ENCODE peak calls at places on chromosomes 2 and 18, in five cellular contexts. One of them, this sample, is unnamed.

GRCh38 chr2:21330786-21331391 is 207.1 kb downstream of the TDRD15 start:
- DNase-seq in substantia nigra: no peak
- DNase-seq in GM12878: no peak
- DNase-seq in heart right ventricle: no peak
- DNase-seq in endothelial cell: no peak
- DNase-seq in this sample: no peak

GRCh38 chr2:181465686-181466375 is 8.6 kb downstream of the ITGA4 start:
- DNase-seq in endothelial cell: no peak
- DNase-seq in GM12878: no peak
- DNase-seq in substantia nigra: no peak
- DNase-seq in heart right ventricle: no peak
- DNase-seq in this sample: peak

GRCh38 chr2:46983065-46983801 is 67.6 kb upstream of the MCFD2 start:
- DNase-seq in substantia nigra: no peak
- DNase-seq in GM12878: peak
- DNase-seq in heart right ventricle: no peak
- DNase-seq in endothelial cell: no peak
- DNase-seq in this sample: peak

GRCh38 chr2:54936766-54937165 is 113.5 kb downstream of the RTN4 start:
- DNase-seq in GM12878: no peak
- DNase-seq in substantia nigra: no peak
- DNase-seq in endothelial cell: no peak
- DNase-seq in heart right ventricle: no peak
- DNase-seq in this sample: no peak

GRCh38 chr2:160371251-160372009 is 122.2 kb downstream of the RBMS1 start:
- DNase-seq in heart right ventricle: peak
- DNase-seq in endothelial cell: peak
- DNase-seq in substantia nigra: no peak
- DNase-seq in GM12878: no peak
- DNase-seq in this sample: peak

GRCh38 chr18:79962835-79963657 is 1.4 kb upstream of the HSBP1L1 start:
- DNase-seq in heart right ventricle: no peak
- DNase-seq in endothelial cell: no peak
- DNase-seq in GM12878: peak
- DNase-seq in substantia nigra: no peak
- DNase-seq in this sample: no peak

GRCh38 chr2:170716851-170717598 is 1.9 kb downstream of the SP5 start:
- DNase-seq in heart right ventricle: no peak
- DNase-seq in GM12878: no peak
- DNase-seq in endothelial cell: peak
- DNase-seq in substantia nigra: no peak
- DNase-seq in this sample: peak

GRCh38 chr18:48599391-48599790 is 60.6 kb downstream of the CTIF start:
- DNase-seq in substantia nigra: no peak
- DNase-seq in heart right ventricle: no peak
- DNase-seq in GM12878: no peak
- DNase-seq in endothelial cell: no peak
- DNase-seq in this sample: no peak

GRCh38 chr18:62420513-62421209 is 95.6 kb downstream of the TNFRSF11A start:
- DNase-seq in endothelial cell: no peak
- DNase-seq in heart right ventricle: no peak
- DNase-seq in substantia nigra: no peak
- DNase-seq in GM12878: peak
- DNase-seq in this sample: peak

GRCh38 chr18:47883771-47884413 is 46.6 kb downstream of the SMAD2 start:
- DNase-seq in substantia nigra: no peak
- DNase-seq in GM12878: no peak
- DNase-seq in endothelial cell: no peak
- DNase-seq in heart right ventricle: peak
- DNase-seq in this sample: peak

GRCh38 chr2:44844651-44845270 is 96.7 kb upstream of the SIX3 start:
- DNase-seq in substantia nigra: no peak
- DNase-seq in GM12878: no peak
- DNase-seq in endothelial cell: no peak
- DNase-seq in heart right ventricle: no peak
- DNase-seq in this sample: peak

GRCh38 chr2:27378096-27378808 is 2.3 kb downstream of the ZNF513 start:
- DNase-seq in substantia nigra: no peak
- DNase-seq in endothelial cell: no peak
- DNase-seq in heart right ventricle: no peak
- DNase-seq in GM12878: no peak
- DNase-seq in this sample: no peak

GRCh38 chr2:28896906-28897305 is 2.4 kb downstream of the WDR43 start:
- DNase-seq in substantia nigra: no peak
- DNase-seq in heart right ventricle: no peak
- DNase-seq in endothelial cell: no peak
- DNase-seq in GM12878: no peak
- DNase-seq in this sample: peak

GRCh38 chr2:204187513-204188088 is 251.0 kb downstream of the ICOS start:
- DNase-seq in heart right ventricle: no peak
- DNase-seq in endothelial cell: no peak
- DNase-seq in GM12878: no peak
- DNase-seq in substantia nigra: no peak
- DNase-seq in this sample: no peak

GRCh38 chr2:66495788-66496640 is 61.1 kb downstream of the MEIS1 start:
- DNase-seq in substantia nigra: no peak
- DNase-seq in heart right ventricle: peak
- DNase-seq in GM12878: no peak
- DNase-seq in endothelial cell: no peak
- DNase-seq in this sample: peak

GRCh38 chr18:9838144-9838877 is 47.5 kb upstream of the TXNDC2 start:
- DNase-seq in endothelial cell: no peak
- DNase-seq in heart right ventricle: peak
- DNase-seq in substantia nigra: no peak
- DNase-seq in GM12878: no peak
- DNase-seq in this sample: no peak

GRCh38 chr2:1676091-1676912 is 68.0 kb downstream of the PXDN start:
- DNase-seq in GM12878: no peak
- DNase-seq in heart right ventricle: no peak
- DNase-seq in substantia nigra: no peak
- DNase-seq in endothelial cell: no peak
- DNase-seq in this sample: no peak

GRCh38 chr18:31162419-31162793 is 250 bp downstream of the DSC1 start:
- DNase-seq in substantia nigra: no peak
- DNase-seq in GM12878: no peak
- DNase-seq in endothelial cell: no peak
- DNase-seq in heart right ventricle: no peak
- DNase-seq in this sample: no peak

GRCh38 chr18:60446821-60447220 is 74.2 kb upstream of the MC4R start:
- DNase-seq in GM12878: no peak
- DNase-seq in substantia nigra: no peak
- DNase-seq in heart right ventricle: no peak
- DNase-seq in endothelial cell: no peak
- DNase-seq in this sample: peak

GRCh38 chr2:237774811-237775553 is 23.6 kb upstream of the RBM44 start:
- DNase-seq in substantia nigra: no peak
- DNase-seq in heart right ventricle: peak
- DNase-seq in endothelial cell: peak
- DNase-seq in GM12878: peak
- DNase-seq in this sample: peak

GRCh38 chr18:53745228-53745967 is 479.1 kb downstream of the MBD2 start:
- DNase-seq in substantia nigra: no peak
- DNase-seq in GM12878: no peak
- DNase-seq in endothelial cell: no peak
- DNase-seq in heart right ventricle: no peak
- DNase-seq in this sample: peak

GRCh38 chr2:23321767-23322166 is 63.2 kb upstream of the KLHL29 start:
- DNase-seq in endothelial cell: no peak
- DNase-seq in heart right ventricle: no peak
- DNase-seq in GM12878: no peak
- DNase-seq in substantia nigra: no peak
- DNase-seq in this sample: no peak

GRCh38 chr18:2905802-2906521 is 59.2 kb downstream of the EMILIN2 start:
- DNase-seq in GM12878: no peak
- DNase-seq in endothelial cell: peak
- DNase-seq in heart right ventricle: peak
- DNase-seq in substantia nigra: peak
- DNase-seq in this sample: peak

This sample was measured in fibroblast of lung.